ENCODE peak calls at places on chromosomes 5 and 9, in six cellular contexts. G, O, T, E, N and A are unnamed samples.

GRCh38 chr9:103242025-103242424 is 246.9 kb downstream of the CYLC2 start:
- DNase-seq in N (no peak), T (no peak), O (no peak), E (no peak), G (no peak), A (no peak)

GRCh38 chr5:165525268-165525667 is 2019.8 kb downstream of the MAT2B start:
- DNase-seq in T (no peak), G (no peak), O (no peak), N (no peak), E (no peak), A (no peak)

GRCh38 chr5:174303437-174304045 is 258.0 kb downstream of the NSG2 start:
- DNase-seq in T (no peak), O (no peak), E (no peak), G (no peak), N (no peak), A (no peak)

GRCh38 chr9:93266521-93267001 is 82.6 kb downstream of the WNK2 start:
- DNase-seq in G (no peak), T (no peak), N (no peak), O (no peak), E (no peak), A (no peak)

GRCh38 chr5:127227881-127228280 is 62.7 kb upstream of the MEGF10 start:
- DNase-seq in G (no peak), O (no peak), N (no peak), T (no peak), E (no peak), A (no peak)

GRCh38 chr5:177520906-177521513 is 4.2 kb upstream of the DDX41 start:
- DNase-seq in E (no peak), N (no peak), O (no peak), T (no peak), G (no peak), A (no peak)

GRCh38 chr5:170225326-170226137 is 7.3 kb upstream of the C5orf58 start:
- DNase-seq in O (peak), E (peak), G (peak), N (peak), T (peak), A (peak)

GRCh38 chr5:106195679-106196078 is 1475.1 kb downstream of the EFNA5 start:
- DNase-seq in T (no peak), G (no peak), O (no peak), E (no peak), N (no peak), A (no peak)

GRCh38 chr9:33782395-33783152 is 12.8 kb upstream of the PRSS3 start:
- DNase-seq in T (no peak), O (no peak), G (no peak), N (no peak), E (no peak), A (no peak)

GRCh38 chr5:143562935-143563334 is 159.4 kb upstream of the NR3C1 start:
- DNase-seq in O (no peak), T (no peak), N (no peak), E (no peak), G (peak), A (no peak)

GRCh38 chr9:93586290-93587057 is 10.1 kb downstream of the PHF2 start:
- DNase-seq in G (no peak), N (no peak), T (no peak), O (no peak), E (no peak), A (no peak)

GRCh38 chr5:65163698-65164097 is 318.0 kb downstream of the ADAMTS6 start:
- DNase-seq in N (no peak), O (no peak), E (no peak), T (no peak), G (no peak), A (no peak)

GRCh38 chr5:76849767-76850291 is at the start of gene S100Z:
- DNase-seq in T (peak), G (no peak), O (no peak), N (no peak), E (no peak), A (no peak)

GRCh38 chr9:33165263-33166151 is 1.6 kb downstream of the B4GALT1 start:
- DNase-seq in T (peak), G (peak), N (no peak), E (no peak), O (no peak), A (peak)

GRCh38 chr9:133210609-133211008 is 1.6 kb upstream of the OBP2B start:
- DNase-seq in G (no peak), N (no peak), O (no peak), E (no peak), T (no peak), A (no peak)

GRCh38 chr9:89410709-89411111 is 87.2 kb downstream of the SEMA4D start:
- DNase-seq in N (no peak), G (no peak), T (no peak), E (no peak), O (no peak), A (peak)

GRCh38 chr9:134374301-134375010 is 48.2 kb downstream of the RXRA start:
- DNase-seq in T (no peak), O (no peak), G (no peak), N (no peak), E (no peak), A (no peak)

GRCh38 chr9:78097541-78097940 is 65.9 kb upstream of the GNAQ start:
- DNase-seq in T (no peak), N (no peak), O (no peak), G (no peak), E (no peak), A (no peak)

GRCh38 chr9:89361816-89362646 is 43.7 kb downstream of the SECISBP2 start:
- DNase-seq in N (no peak), T (no peak), G (no peak), E (no peak), O (no peak), A (no peak)

GRCh38 chr9:36049408-36049807 is 12.7 kb downstream of the RECK start:
- DNase-seq in E (no peak), O (no peak), N (peak), G (no peak), T (no peak), A (no peak)

GRCh38 chr5:68086857-68087256 is 128.7 kb upstream of the PIK3R1 start:
- DNase-seq in N (no peak), E (no peak), T (no peak), G (no peak), O (no peak), A (no peak)

GRCh38 chr5:1167728-1168709 is 33.4 kb upstream of the SLC6A19 start:
- DNase-seq in E (peak), O (peak), T (peak), N (peak), G (peak), A (no peak)

GRCh38 chr9:85290019-85290418 is 451.7 kb downstream of the AGTPBP1 start:
- DNase-seq in E (no peak), N (no peak), G (no peak), O (no peak), T (no peak), A (no peak)

DNA sequence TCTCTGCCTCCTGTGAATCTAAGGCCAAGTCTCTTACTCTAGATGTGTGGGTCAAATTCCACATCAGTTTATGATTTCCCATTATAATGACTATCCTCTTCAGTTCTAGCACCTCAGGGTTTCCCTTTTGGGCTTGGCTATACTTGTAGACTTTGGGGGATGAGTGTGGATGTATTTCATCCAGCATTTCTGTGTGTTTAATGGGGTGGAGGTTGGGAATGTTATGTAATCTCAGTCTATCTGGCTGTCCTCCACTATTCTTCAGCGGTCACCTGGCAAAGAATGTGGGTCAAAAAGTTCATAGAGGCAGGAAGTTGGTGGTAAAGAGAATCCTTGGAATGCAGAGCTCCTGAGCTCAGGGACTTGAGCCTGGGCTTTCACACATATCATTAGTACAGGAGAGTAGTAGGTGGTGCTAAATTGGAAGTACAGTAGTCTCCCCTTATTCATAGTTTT is 64.9 kb downstream of the CFAP95 start:
- DNase-seq in O (no peak), G (no peak), N (peak), E (no peak), T (no peak), A (no peak)
- TF ChIP-seq ZNF274 in O (no peak), G (no peak), N (no peak), E (no peak), T (no peak), A (no peak)

GRCh38 chr5:53109041-53109435 is 519 bp downstream of the MOCS2 start:
- DNase-seq in T (no peak), N (no peak), G (peak), E (no peak), O (no peak), A (peak)

GRCh38 chr5:53112909-53113308 is 3.4 kb upstream of the MOCS2 start:
- DNase-seq in E (no peak), G (peak), O (no peak), N (no peak), T (no peak), A (no peak)

GRCh38 chr5:53109436-53110127 is at the start of gene MOCS2:
- DNase-seq in T (peak), G (peak), O (peak), E (peak), N (peak), A (peak)

GRCh38 chr5:53110156-53110555 is 599 bp upstream of the MOCS2 start:
- DNase-seq in T (peak), N (no peak), O (no peak), E (no peak), G (no peak), A (no peak)

GRCh38 chr5:53111139-53111538 is 1.6 kb upstream of the MOCS2 start:
- DNase-seq in G (no peak), T (no peak), O (no peak), E (no peak), N (no peak), A (no peak)
- TF ChIP-seq ZNF274 in G (no peak), T (no peak), O (no peak), E (no peak), N (no peak), A (no peak)

DNA sequence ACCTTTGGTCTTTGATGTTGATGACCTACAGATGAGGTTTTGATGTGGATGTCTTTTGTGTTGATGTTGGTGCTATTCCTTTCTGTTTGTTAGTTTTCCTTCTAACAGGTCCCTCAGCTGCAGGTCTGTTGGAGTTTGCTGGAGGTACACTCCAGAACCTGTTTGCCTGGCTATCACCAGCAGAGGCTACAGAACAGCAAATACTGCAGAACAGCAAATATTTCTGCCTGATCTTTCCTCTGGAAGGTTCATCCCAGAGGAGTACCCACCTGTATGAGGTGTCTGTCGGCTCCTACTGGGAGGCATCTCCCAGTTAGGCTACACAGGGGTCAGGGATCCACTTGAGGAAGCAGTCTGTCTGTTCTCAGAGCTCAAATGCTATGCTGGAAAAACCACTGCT is 694.5 kb upstream of the CDH6 start:
- DNase-seq in E (no peak), T (no peak), N (no peak), O (no peak), G (peak), A (no peak)
- TF ChIP-seq ZNF274 in E (no peak), T (no peak), N (no peak), O (no peak), G (no peak), A (no peak)

DNA sequence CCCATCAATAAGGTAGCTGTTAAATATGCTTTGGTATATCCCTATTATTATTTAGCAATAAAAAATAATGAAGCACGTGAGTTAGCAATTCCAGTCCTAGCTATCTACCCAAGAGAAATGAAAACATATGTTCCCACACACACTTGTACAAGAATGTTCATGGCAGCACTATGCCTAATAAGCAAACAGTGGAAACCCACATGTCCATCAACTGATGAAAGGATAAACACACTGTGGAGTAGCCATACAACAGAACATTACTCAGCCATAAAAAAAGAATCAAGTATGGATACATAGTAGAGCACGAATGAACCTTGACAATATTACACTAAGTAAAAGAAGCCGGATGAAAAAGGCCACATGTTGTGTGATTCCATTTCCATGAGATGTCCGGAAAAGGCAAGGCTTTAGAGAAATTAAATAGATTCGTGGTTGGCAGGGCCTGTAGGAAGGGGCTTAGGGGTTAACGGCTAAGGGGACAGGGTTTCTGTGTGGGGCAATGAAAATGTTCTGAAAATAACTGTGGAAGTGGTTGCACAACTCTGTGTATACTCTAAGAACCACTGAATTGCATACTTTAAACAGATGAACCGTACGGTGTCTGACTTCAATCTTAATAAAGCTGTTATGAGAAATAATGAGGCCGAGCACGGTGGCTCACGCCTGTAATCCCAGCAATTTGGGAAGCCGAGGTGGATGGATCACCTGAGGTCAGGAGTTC is 51.4 kb downstream of the COL23A1 start:
- DNase-seq in G (no peak), N (no peak), E (no peak), T (no peak), O (no peak), A (no peak)
- TF ChIP-seq ZNF274 in G (no peak), N (no peak), E (no peak), T (no peak), O (no peak), A (no peak)

GRCh38 chr5:141477815-141478214 is 2.0 kb downstream of the PCDHGC3 start:
- DNase-seq in N (no peak), G (no peak), E (no peak), O (no peak), T (no peak), A (no peak)

GRCh38 chr5:141477169-141477568 is 1.4 kb downstream of the PCDHGC3 start:
- DNase-seq in G (no peak), N (no peak), T (no peak), O (no peak), E (no peak), A (no peak)

GRCh38 chr5:141475625-141476131 is at the start of gene PCDHGC3:
- DNase-seq in O (peak), T (no peak), G (peak), N (peak), E (no peak), A (peak)

GRCh38 chr5:141478321-141478945 is 2.7 kb downstream of the PCDHGC3 start:
- DNase-seq in O (peak), E (no peak), G (no peak), T (no peak), N (no peak), A (no peak)

GRCh38 chr5:141476132-141476909 is 555 bp downstream of the PCDHGC3 start:
- DNase-seq in G (no peak), E (no peak), T (no peak), O (peak), N (no peak), A (no peak)
- TF ChIP-seq ZNF274 in G (no peak), E (no peak), T (no peak), O (no peak), N (no peak), A (no peak)